ENCODE peak calls at places on chromosome 1, in five cellular contexts. O, P, S, T and M are unnamed samples.

GRCh38 chr1:200415693-200416593 is 6.1 kb upstream of the ZNF281 start:
- DNase-seq in O (peak; percentile 86), P (peak; percentile 85), S (no peak), T (peak; percentile 40), M (peak; percentile 61)

GRCh38 chr1:58909162-58909560 is 125.3 kb upstream of the JUN start:
- DNase-seq in O (no peak), P (no peak), S (no peak), T (no peak), M (no peak)

GRCh38 chr1:26744075-26744958 is 43.4 kb upstream of the PIGV start:
- DNase-seq in O (peak; percentile 89), P (peak; percentile 82), S (no peak), T (peak; percentile 81), M (peak; percentile 70)

GRCh38 chr1:15640667-15641066 is 23.4 kb downstream of the DDI2 start:
- DNase-seq in O (no peak), P (no peak), S (no peak), T (no peak), M (no peak)

GRCh38 chr1:207051615-207051943 is 571 bp upstream of the YOD1 start:
- DNase-seq in O (no peak), P (no peak), S (no peak), T (no peak), M (no peak)

GRCh38 chr1:241614144-241614543 is 26.0 kb downstream of the CHML start:
- DNase-seq in O (no peak), P (no peak), S (no peak), T (no peak), M (no peak)

GRCh38 chr1:93567255-93567918 is 114.2 kb downstream of the BCAR3 start:
- DNase-seq in O (no peak), P (no peak), S (no peak), T (no peak), M (no peak)

GRCh38 chr1:180915426-180915965 is 2.8 kb downstream of the KIAA1614 start:
- DNase-seq in O (peak; percentile 33), P (no peak), S (no peak), T (no peak), M (no peak)

GRCh38 chr1:52503706-52504105 is 49.2 kb downstream of the TUT4 start:
- DNase-seq in O (no peak), P (no peak), S (no peak), T (no peak), M (no peak)

GRCh38 chr1:87686137-87686490 is 357.4 kb downstream of the LMO4 start:
- DNase-seq in O (no peak), P (no peak), S (no peak), T (no peak), M (no peak)

GRCh38 chr1:240663160-240663879 is 51.4 kb upstream of the GREM2 start:
- DNase-seq in O (no peak), P (no peak), S (no peak), T (no peak), M (no peak)

GRCh38 chr1:97562096-97562495 is 358.7 kb downstream of the DPYD start:
- DNase-seq in O (no peak), P (no peak), S (no peak), T (no peak), M (no peak)

GRCh38 chr1:185939142-185939541 is 205.0 kb downstream of the HMCN1 start:
- DNase-seq in O (no peak), P (no peak), S (no peak), T (no peak), M (no peak)

GRCh38 chr1:47575855-47576757 is 138.3 kb downstream of the FOXD2 start:
- DNase-seq in O (peak; percentile 32), P (no peak), S (no peak), T (no peak), M (no peak)

GRCh38 chr1:20847619-20848080 is 60.5 kb upstream of the HP1BP3 start:
- DNase-seq in O (no peak), P (no peak), S (no peak), T (no peak), M (no peak)

GRCh38 chr1:9181990-9182783 is 52.4 kb upstream of the H6PD start:
- DNase-seq in O (no peak), P (peak; percentile 82), S (no peak), T (peak; percentile 53), M (peak; percentile 73)

GRCh38 chr1:45370575-45370974 is 30.3 kb upstream of the MUTYH start:
- DNase-seq in O (no peak), P (no peak), S (no peak), T (no peak), M (no peak)

GRCh38 chr1:8823295-8823664 is 5.8 kb upstream of the RERE start:
- DNase-seq in O (no peak), P (no peak), S (no peak), T (no peak), M (no peak)

GRCh38 chr1:214864896-214865688 is 217.4 kb upstream of the KCNK2 start:
- DNase-seq in O (no peak), P (no peak), S (no peak), T (no peak), M (no peak)

DNA sequence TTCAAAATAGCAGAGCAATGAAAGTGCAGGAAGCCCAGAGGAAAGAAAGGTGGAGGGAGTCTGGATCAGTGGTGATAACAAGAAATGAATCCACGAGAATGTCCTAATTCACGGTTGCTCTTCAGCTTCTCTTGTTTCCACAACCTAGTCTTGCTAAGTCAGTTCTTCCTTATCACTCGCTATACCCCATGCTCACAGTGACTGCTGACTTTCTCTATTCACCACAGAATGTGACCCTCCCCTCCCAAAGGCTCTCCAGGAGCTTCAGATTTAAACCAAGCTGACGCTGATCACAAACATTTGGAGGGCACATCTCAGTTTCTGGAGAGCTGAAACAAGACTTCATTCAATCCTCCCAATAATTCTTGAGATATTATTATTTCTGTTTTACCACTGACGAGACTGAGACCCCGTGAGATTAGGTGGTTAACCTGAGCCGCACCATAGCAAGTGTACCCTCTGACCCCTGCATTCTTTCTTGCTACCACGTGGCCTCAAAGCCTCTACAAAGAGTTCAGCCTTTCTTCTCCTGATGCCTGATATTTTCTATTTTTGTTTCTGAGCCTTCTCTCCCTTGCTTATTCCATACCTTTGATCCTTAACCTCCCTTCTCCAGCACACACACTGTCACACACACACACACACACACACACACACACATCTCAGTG is 10.7 kb upstream of the CCN1 start:
- DNase-seq in O (no peak), P (no peak), S (no peak), T (no peak), M (no peak)
- H3K27ac ChIP-seq in O (peak overlapping the region; percentile 99), P (peak overlapping the region; percentile 93), S (peak overlapping the region; percentile 66), T (peak overlapping the region; percentile 66), M (no peak overlapping the region)

DNA sequence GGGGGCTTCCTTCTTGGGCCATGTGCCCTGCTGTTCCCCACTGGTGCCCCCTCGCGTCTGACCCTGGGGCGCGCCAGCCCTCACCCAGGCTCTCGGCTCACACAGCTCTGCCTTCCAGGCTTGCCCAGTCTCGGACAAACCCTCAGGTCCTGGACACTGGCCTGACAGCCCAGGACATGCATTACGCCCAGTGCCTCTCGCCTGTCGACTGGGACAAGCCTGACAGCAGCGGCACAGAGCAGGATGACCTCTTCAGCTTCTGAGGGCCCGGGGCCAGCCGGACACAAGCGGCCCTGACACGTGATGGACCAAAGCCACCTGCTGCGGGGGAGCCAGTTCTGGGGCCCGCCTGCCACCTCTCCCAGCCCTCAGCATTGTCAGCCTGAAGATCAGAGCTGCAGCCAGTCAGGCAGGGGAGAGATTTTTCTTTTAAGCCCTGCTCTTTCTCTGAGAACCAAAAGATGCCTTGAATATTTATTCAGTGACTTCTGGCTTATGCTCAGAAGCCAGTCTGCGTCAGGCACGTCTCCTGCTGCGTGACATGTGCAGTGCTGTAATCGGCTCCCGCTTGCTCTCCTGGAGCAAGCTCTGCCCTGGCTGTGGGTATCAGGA is 23.4 kb downstream of the LDLRAP1 start:
- DNase-seq in O (peak; percentile 92), P (no peak), S (peak; percentile 75), T (no peak), M (peak; percentile 80)
- H3K27ac ChIP-seq in O (peak overlapping the region; percentile 90), P (peak overlapping the region; percentile 87), S (peak overlapping the region; percentile 94), T (peak overlapping the region; percentile 65), M (peak overlapping the region; percentile 31)

GRCh38 chr1:229859026-229859425 is 208.0 kb upstream of the GALNT2 start:
- DNase-seq in O (no peak), P (no peak), S (no peak), T (no peak), M (no peak)
- H3K27ac ChIP-seq in O (no peak overlapping the region), P (no peak overlapping the region), S (no peak overlapping the region), T (no peak overlapping the region), M (no peak overlapping the region)

GRCh38 chr1:226692868-226693267 is 46.2 kb downstream of the ITPKB start:
- DNase-seq in O (no peak), P (no peak), S (no peak), T (no peak), M (no peak)

GRCh38 chr1:226695335-226695900 is 43.7 kb downstream of the ITPKB start:
- DNase-seq in O (no peak), P (no peak), S (no peak), T (no peak), M (no peak)

GRCh38 chr1:226690460-226690982 is 48.6 kb downstream of the ITPKB start:
- DNase-seq in O (no peak), P (no peak), S (no peak), T (no peak), M (no peak)

GRCh38 chr1:226691257-226691656 is 47.8 kb downstream of the ITPKB start:
- DNase-seq in O (no peak), P (no peak), S (no peak), T (no peak), M (no peak)

GRCh38 chr1:226692067-226692792 is 46.9 kb downstream of the ITPKB start:
- DNase-seq in O (no peak), P (no peak), S (no peak), T (no peak), M (no peak)
- H3K27ac ChIP-seq in O (no peak overlapping the region), P (peak overlapping the region; percentile 24), S (peak overlapping the region; percentile 80), T (peak overlapping the region; percentile 75), M (no peak overlapping the region)

DNA sequence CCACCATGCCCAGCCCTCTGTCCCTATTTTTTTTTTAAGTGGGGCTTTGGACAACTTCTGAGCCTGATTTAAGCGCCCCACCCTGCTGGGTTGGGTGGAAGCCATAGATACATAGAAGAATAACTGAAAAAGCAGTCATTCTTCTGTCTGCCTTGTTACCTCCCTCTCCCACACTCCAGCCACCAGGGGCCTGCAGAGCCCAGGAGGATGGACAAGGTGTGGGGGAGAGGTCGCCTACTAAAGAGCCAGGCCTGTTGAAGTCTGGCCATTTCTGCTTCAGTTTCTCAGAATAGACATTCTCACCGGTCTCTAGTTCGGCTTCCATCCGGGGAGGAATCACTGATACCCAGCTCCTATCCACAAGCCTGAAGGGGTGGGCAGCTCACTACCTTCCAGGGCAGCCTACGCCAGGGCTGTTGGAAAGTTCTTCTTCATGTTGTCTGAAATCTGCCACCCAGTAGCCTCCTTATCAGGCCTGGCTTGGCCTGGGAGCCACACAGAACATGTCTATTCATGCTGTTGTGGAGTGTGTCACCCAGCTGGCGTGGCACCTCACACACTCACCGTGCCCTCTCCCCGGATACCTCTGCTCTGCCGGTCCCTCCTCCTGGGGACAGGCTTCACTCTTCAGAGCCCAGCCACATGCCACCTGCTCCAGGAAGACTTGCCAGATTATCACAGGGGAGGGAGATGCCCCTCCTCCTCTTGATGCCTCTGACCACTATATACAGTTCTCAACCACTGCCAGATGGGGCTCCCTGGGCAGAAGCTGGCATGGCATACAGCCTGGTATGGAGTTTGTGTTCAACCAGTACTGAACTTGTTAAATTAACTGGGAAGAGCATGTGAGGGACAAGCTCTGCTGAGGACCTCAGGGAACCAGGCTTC is 27.6 kb downstream of the KNCN start:
- DNase-seq in O (no peak), P (peak; percentile 32), S (no peak), T (no peak), M (no peak)
- H3K27ac ChIP-seq in O (no peak overlapping the region), P (no peak overlapping the region), S (no peak overlapping the region), T (no peak overlapping the region), M (no peak overlapping the region)

GRCh38 chr1:24415910-24416665 is 486 bp downstream of the NIPAL3 start:
- DNase-seq in O (no peak), P (no peak), S (no peak), T (no peak), M (no peak)
- H3K27ac ChIP-seq in O (no peak overlapping the region), P (no peak overlapping the region), S (peak overlapping the region; percentile 56), T (peak overlapping the region; percentile 85), M (no peak overlapping the region)